ENCODE peak calls at places on chromosomes 5 and 9, in four cellular contexts. N is mesothelial cell of epicardium, B is heart right ventricle, J is WERI-Rb-1. X is an unnamed sample.

GRCh38 chr9:92295240-92295790 is 1.8 kb upstream of the IARS1 start:
- DNase-seq in N (no peak), B (no peak), J (no peak), X (no peak)

GRCh38 chr9:112605963-112606699 is 111.8 kb downstream of the INIP start:
- DNase-seq in N (no peak), B (no peak), J (no peak), X (no peak)

GRCh38 chr9:88852794-88853193 is 138.5 kb upstream of the S1PR3 start:
- DNase-seq in N (no peak), B (no peak), J (no peak), X (peak; percentile 11)

GRCh38 chr9:7147136-7148090 is 389.6 kb downstream of the KDM4C start:
- DNase-seq in N (no peak), B (peak; percentile 72), J (no peak), X (no peak)

GRCh38 chr9:136693490-136694162 is 6.4 kb upstream of the AGPAT2 start:
- DNase-seq in N (no peak), B (no peak), J (no peak), X (no peak)

GRCh38 chr9:36594228-36594627 is 21.5 kb downstream of the MELK start:
- DNase-seq in N (no peak), B (no peak), J (no peak), X (no peak)

GRCh38 chr9:36867241-36867640 is 166.8 kb downstream of the PAX5 start:
- DNase-seq in N (no peak), B (no peak), J (no peak), X (no peak)

GRCh38 chr9:95516736-95517558 is at the start of gene PTCH1:
- DNase-seq in N (no peak), B (peak; percentile 47), J (peak; percentile 52), X (peak; percentile 63)

GRCh38 chr5:120255214-120255613 is 208.9 kb upstream of the PRR16 start:
- DNase-seq in N (no peak), B (no peak), J (no peak), X (no peak)

GRCh38 chr5:133473291-133473690 is 139.1 kb downstream of the FSTL4 start:
- DNase-seq in N (no peak), B (no peak), J (no peak), X (no peak)

GRCh38 chr5:93294996-93295395 is 286.0 kb downstream of the NR2F1-AS1 start:
- DNase-seq in N (no peak), B (no peak), J (no peak), X (no peak)

GRCh38 chr9:19116391-19116790 is 10.9 kb downstream of the PLIN2 start:
- DNase-seq in N (no peak), B (peak; percentile 44), J (no peak), X (no peak)

GRCh38 chr9:109908459-109909390 is 128.7 kb downstream of the PALM2AKAP2 start:
- DNase-seq in N (no peak), B (no peak), J (no peak), X (no peak)

GRCh38 chr9:103037508-103038477 is 42.7 kb downstream of the CYLC2 start:
- DNase-seq in N (no peak), B (peak; percentile 16), J (no peak), X (no peak)

GRCh38 chr9:72773570-72773969 is 179.3 kb downstream of the ALDH1A1 start:
- DNase-seq in N (no peak), B (no peak), J (no peak), X (no peak)

GRCh38 chr5:59769041-59769360 is 124.5 kb downstream of the PDE4D start:
- DNase-seq in N (no peak), B (no peak), J (no peak), X (no peak)

GRCh38 chr9:121509175-121509574 is 9.5 kb upstream of the GGTA1 start:
- DNase-seq in N (no peak), B (no peak), J (no peak), X (no peak)

GRCh38 chr5:77145666-77146065 is 58.6 kb upstream of the ZBED3 start:
- DNase-seq in N (no peak), B (no peak), J (no peak), X (no peak)

GRCh38 chr9:124590886-124591641 is 83.9 kb upstream of the NR5A1 start:
- DNase-seq in N (no peak), B (no peak), J (no peak), X (no peak)

GRCh38 chr5:7869474-7870136 is 657 bp downstream of the MTRR start:
- DNase-seq in N (peak; percentile 27), B (peak; percentile 23), J (no peak), X (no peak)

GRCh38 chr9:127644943-127645342 is 32.9 kb downstream of the STXBP1 start:
- DNase-seq in N (no peak), B (no peak), J (peak; percentile 39), X (no peak)

GRCh38 chr5:1997640-1998347 is 115.1 kb upstream of the IRX4 start:
- DNase-seq in N (no peak), B (no peak), J (no peak), X (no peak)

GRCh38 chr5:55039843-55040242 is 15.8 kb downstream of the GZMK start:
- DNase-seq in N (no peak), B (no peak), J (no peak), X (no peak)

GRCh38 chr5:55036477-55036876 is 12.4 kb downstream of the GZMK start:
- DNase-seq in N (no peak), B (no peak), J (no peak), X (no peak)

GRCh38 chr5:55035480-55035879 is 11.4 kb downstream of the GZMK start:
- DNase-seq in N (no peak), B (no peak), J (no peak), X (no peak)

GRCh38 chr5:55037816-55038379 is 13.8 kb downstream of the GZMK start:
- DNase-seq in N (no peak), B (no peak), J (no peak), X (no peak)

DNA sequence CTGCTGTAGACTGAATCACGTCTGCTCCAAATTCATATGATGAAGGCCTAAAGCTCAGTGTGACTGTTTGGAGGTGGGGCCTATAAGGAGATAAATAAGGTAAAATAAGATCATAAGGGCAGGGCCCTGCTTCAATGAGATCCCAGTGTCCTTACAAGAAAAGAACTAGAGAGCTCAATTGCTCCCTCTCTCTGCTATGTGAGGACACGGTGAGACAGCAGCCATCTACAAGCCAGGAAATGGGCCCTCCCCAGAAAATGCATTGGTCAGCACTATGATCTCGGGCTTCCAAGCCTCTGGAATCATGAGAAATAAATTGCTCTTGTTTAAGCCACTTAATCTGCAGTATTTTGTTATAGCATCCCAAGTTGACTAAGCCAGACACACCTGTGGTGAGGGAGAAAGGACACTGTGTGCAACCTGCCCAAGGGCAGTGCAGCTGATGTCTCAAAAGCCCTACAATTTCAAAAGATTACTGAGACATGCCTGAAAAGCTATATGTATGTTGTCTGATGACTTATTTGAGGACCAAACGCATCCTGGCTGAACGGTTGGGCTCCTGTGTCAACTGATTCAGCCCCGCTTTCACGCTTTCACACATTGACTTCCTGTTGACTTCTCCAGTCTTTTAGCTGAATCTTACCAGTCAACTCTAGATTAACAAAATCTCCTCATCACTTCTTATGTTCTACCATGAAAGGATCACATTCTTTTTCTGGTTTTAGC is 13.2 kb downstream of the GZMK start:
- DNase-seq in N (no peak), B (no peak), J (no peak), X (no peak)
- TF ChIP-seq CTCF in N (no peak), B (no peak), J (no peak), X (no peak)

DNA sequence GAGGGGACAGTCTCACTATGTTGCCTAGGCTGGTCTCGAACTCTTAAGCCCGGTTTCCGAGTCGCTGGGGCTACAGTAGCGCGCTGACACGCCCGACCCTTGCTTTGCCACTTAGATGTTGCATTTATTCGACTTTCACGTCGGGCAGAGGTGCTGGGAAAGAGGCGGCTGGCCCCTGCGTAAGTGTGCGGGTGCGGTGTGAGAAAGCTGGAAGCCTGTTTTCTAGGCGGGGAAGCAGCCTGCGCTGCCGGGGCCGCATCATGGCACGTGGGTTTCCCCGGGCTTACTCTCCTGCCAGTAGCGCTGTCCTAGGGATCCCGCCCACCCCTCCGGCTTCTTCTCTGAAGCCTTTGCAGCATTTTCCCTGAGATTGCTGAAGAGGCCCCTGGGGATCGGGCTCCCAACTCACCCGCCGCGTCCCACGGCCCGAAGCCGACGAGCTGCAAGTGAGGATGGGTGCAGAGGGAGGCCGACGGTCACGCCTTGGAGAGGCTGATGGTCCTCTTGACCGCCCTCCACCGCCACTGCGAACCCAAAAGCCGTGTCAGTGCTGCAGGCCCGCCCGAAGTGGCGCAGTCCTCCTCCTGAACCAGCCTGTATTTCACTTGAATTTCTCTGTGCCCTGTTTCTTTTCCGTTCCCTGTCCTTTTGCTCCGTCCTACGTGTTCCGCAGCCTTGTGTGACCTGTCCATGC is 5.8 kb upstream of the TRIM41 start:
- DNase-seq in N (peak; percentile 46), B (peak; percentile 52), J (peak; percentile 46), X (peak; percentile 49)
- TF ChIP-seq CTCF in N (no peak), B (no peak), J (no peak), X (peak; percentile 19)

GRCh38 chr9:2013688-2014087 is 1.5 kb upstream of the SMARCA2 start:
- DNase-seq in N (no peak), B (no peak), J (no peak), X (no peak)
- TF ChIP-seq CTCF in N (no peak), B (no peak), J (no peak), X (no peak)

DNA sequence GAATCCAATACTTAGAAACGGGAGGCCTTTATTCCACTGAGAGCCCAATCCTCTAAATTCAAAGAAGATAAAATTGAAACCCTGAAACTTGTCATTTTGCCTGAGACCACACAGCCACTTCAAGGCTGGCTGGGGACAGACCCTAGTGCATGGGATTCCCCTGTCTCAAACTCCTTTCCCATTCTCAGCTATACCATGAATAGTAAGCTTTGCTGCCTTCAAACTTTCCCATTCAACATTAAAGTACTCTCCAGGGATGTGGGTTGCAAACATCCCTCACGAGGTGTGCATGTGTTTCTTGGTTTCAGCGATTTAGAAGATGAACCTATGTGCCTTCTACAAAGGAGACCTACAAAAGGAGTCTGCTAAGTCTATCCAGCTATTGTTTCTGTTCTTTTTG is 64.6 kb downstream of the GABRB2 start:
- DNase-seq in N (no peak), B (no peak), J (no peak), X (no peak)
- TF ChIP-seq CTCF in N (no peak), B (no peak), J (no peak), X (no peak)

DNA sequence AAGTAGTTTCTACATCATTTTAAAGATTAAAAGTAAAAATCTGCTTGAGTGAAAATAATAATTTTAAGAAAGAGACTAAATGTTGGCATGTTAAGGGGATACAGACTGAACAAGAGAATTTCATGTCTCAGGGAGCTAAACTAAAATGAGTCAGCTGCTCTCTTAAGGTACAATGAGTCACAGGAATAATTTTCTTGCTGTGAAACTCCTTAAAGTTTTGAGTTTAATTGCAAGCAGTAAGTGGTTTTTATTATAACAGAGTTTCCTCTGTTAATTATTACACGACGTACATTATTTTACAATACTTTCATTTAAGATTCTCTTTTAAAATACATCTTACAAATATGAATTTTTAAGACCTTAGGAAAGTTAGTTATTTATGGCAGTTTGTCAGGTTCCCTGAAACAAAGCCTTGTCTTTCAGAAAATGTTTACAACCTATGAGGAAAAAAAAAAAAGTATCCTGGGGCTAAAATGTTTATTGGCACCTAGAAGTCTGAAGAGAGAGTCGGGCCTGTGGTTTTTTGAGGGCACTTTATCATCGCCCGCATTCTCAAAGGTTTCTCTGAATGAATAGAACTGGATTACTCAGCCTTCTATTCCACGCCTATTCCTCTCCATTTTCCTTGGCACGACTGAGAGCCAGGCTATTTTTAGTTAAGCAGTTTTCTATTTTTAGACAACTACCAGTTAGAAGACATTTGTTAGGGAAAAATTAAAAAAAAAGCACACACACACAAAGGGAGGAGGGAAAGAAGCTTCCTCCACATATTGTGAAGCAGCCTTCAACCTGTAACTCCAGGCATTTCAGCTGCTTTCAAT is 97.4 kb downstream of the MEF2C start:
- DNase-seq in N (no peak), B (no peak), J (no peak), X (no peak)
- TF ChIP-seq CTCF in N (no peak), B (no peak), J (no peak), X (no peak)

GRCh38 chr9:35071814-35072460 is 488 bp downstream of the VCP start:
- DNase-seq in N (peak; percentile 55), B (peak; percentile 86), J (peak; percentile 84), X (peak; percentile 70)
- TF ChIP-seq CTCF in N (peak; percentile 29), B (peak; percentile 28), J (peak; percentile 62), X (peak; percentile 51)

X was measured in neural crest cell.